ENCODE peak calls at places on chromosome 3, in four cellular contexts. V is HT1080, K is amygdala, Z is HS-5. W is an unnamed sample.

GRCh38 chr3:51710631-51711351 is 3.9 kb downstream of the GRM2 start:
- DNase-seq in Z (no peak), V (peak; percentile 17), K (no peak), W (no peak)

GRCh38 chr3:72011495-72011894 is 226.5 kb upstream of the PROK2 start:
- DNase-seq in V (peak; percentile 16), K (no peak), Z (no peak), W (peak; percentile 84)

GRCh38 chr3:72847751-72848702 is at the start of gene SHQ1:
- DNase-seq in K (peak; percentile 87), Z (peak; percentile 78), V (peak; percentile 92), W (peak; percentile 38)

GRCh38 chr3:15295506-15295905 is 36.9 kb downstream of the SH3BP5 start:
- DNase-seq in Z (peak; percentile 93), V (peak; percentile 91), K (no peak), W (peak; percentile 63)

GRCh38 chr3:138950701-138951100 is 3.7 kb downstream of the FOXL2NB start:
- DNase-seq in K (no peak), Z (no peak), V (no peak), W (no peak)

GRCh38 chr3:11380314-11380713 is 108.1 kb downstream of the ATG7 start:
- DNase-seq in Z (no peak), K (no peak), V (no peak), W (no peak)

GRCh38 chr3:58989173-58989572 is 60.7 kb downstream of the CFAP20DC start:
- DNase-seq in Z (peak; percentile 50), V (peak; percentile 40), K (no peak), W (no peak)

GRCh38 chr3:56732109-56732508 is 49.0 kb upstream of the TASOR start:
- DNase-seq in V (no peak), Z (no peak), K (no peak), W (no peak)

GRCh38 chr3:126540946-126541627 is 17.1 kb downstream of the CHST13 start:
- DNase-seq in Z (no peak), V (no peak), K (no peak), W (no peak)

GRCh38 chr3:16741890-16742289 is 136.7 kb upstream of the DAZL start:
- DNase-seq in Z (no peak), V (peak; percentile 62), K (no peak), W (no peak)

GRCh38 chr3:194481103-194481502 is 5.7 kb downstream of the ATP13A3 start:
- DNase-seq in K (no peak), V (peak; percentile 69), Z (peak; percentile 55), W (no peak)

GRCh38 chr3:36476274-36476942 is 96.1 kb downstream of the STAC start:
- DNase-seq in K (no peak), V (no peak), Z (no peak), W (no peak)

GRCh38 chr3:150765949-150766720 is 3.2 kb upstream of the SIAH2 start:
- DNase-seq in K (no peak), Z (peak; percentile 68), V (peak; percentile 76), W (no peak)

GRCh38 chr3:108806316-108806715 is 16.3 kb upstream of the TRAT1 start:
- DNase-seq in Z (no peak), V (peak; percentile 21), K (no peak), W (no peak)

GRCh38 chr3:194142156-194142910 is 6.4 kb downstream of the HES1 start:
- DNase-seq in K (no peak), V (no peak), Z (no peak), W (no peak)

GRCh38 chr3:136893848-136894443 is 31.9 kb downstream of the NCK1 start:
- DNase-seq in V (no peak), K (no peak), Z (peak; percentile 20), W (peak; percentile 59)

GRCh38 chr3:121895121-121895520 is 920 bp downstream of the SLC15A2 start:
- DNase-seq in K (no peak), Z (no peak), V (no peak), W (no peak)

GRCh38 chr3:152268501-152269422 is at the start of gene MBNL1:
- DNase-seq in V (peak; percentile 87), K (peak; percentile 78), Z (no peak), W (no peak)

GRCh38 chr3:165056510-165056909 is 21.8 kb downstream of the SI start:
- DNase-seq in K (no peak), Z (no peak), V (no peak), W (no peak)

GRCh38 chr3:27943106-27943505 is 221.0 kb upstream of the EOMES start:
- DNase-seq in V (peak; percentile 27), Z (no peak), K (no peak), W (no peak)

GRCh38 chr3:72766866-72767265 is 81.4 kb downstream of the SHQ1 start:
- DNase-seq in K (no peak), V (no peak), Z (no peak), W (no peak)

GRCh38 chr3:126137490-126138130 is 42.8 kb downstream of the ALDH1L1 start:
- DNase-seq in V (no peak), Z (no peak), K (no peak), W (no peak)

GRCh38 chr3:425094-425493 is 228.5 kb downstream of the CHL1 start:
- DNase-seq in V (no peak), Z (no peak), K (no peak), W (no peak)

GRCh38 chr3:68972358-68972979 is 40.1 kb upstream of the TAFA4 start:
- DNase-seq in Z (peak; percentile 18), K (peak; percentile 54), V (peak; percentile 64), W (no peak)

GRCh38 chr3:8052599-8053185 is 448.9 kb upstream of the LMCD1 start:
- DNase-seq in V (no peak), K (no peak), Z (no peak), W (no peak)

GRCh38 chr3:188720636-188721035 is 451.1 kb upstream of the TPRG1 start:
- DNase-seq in Z (peak; percentile 53), V (peak; percentile 71), K (no peak), W (peak; percentile 40)

GRCh38 chr3:73136941-73137340 is 75.5 kb downstream of the EBLN2 start:
- DNase-seq in V (no peak), Z (no peak), K (no peak), W (no peak)

GRCh38 chr3:143187132-143187531 is 67.6 kb downstream of the CHST2 start:
- DNase-seq in K (no peak), Z (no peak), V (no peak), W (no peak)

GRCh38 chr3:127637546-127637945 is 8.6 kb downstream of the PODXL2 start:
- DNase-seq in K (no peak), Z (no peak), V (peak; percentile 71), W (no peak)

GRCh38 chr3:190533511-190534282 is 19.8 kb downstream of the IL1RAP start:
- DNase-seq in K (no peak), Z (peak; percentile 92), V (peak; percentile 98), W (peak; percentile 63)